ENCODE peak calls at places on chromosomes 2 and 18, in six cellular contexts. K, N, J, S, F and P are unnamed samples.

GRCh38 chr2:128309341-128310093 is 9.2 kb downstream of the HS6ST1 start:
- DNase-seq in J (no peak), S (peak), F (no peak), K (peak), N (no peak), P (no peak)

GRCh38 chr2:30664761-30665358 is 142.4 kb downstream of the CAPN13 start:
- DNase-seq in J (no peak), F (peak), K (no peak), N (peak), S (peak), P (no peak)

GRCh38 chr2:178075006-178075326 is 2.4 kb upstream of the PDE11A start:
- DNase-seq in N (no peak), K (no peak), J (no peak), S (no peak), F (no peak), P (no peak)

GRCh38 chr2:3679616-3680393 is 21.8 kb downstream of the ALLC start:
- DNase-seq in K (no peak), J (no peak), S (no peak), F (no peak), N (no peak), P (no peak)

GRCh38 chr18:7840445-7840844 is 273.3 kb downstream of the PTPRM start:
- DNase-seq in F (no peak), N (no peak), S (no peak), K (no peak), J (no peak), P (no peak)

GRCh38 chr2:223759569-223760430 is 77.6 kb downstream of the AP1S3 start:
- DNase-seq in F (peak), K (peak), J (no peak), N (peak), S (no peak), P (no peak)

GRCh38 chr2:17958486-17959092 is 80.1 kb downstream of the KCNS3 start:
- DNase-seq in K (no peak), S (no peak), F (no peak), N (no peak), J (no peak), P (no peak)

GRCh38 chr2:222410534-222410933 is 13.8 kb upstream of the SGPP2 start:
- DNase-seq in F (no peak), N (no peak), S (no peak), J (no peak), K (no peak), P (no peak)

GRCh38 chr2:234771985-234772774 is 179.6 kb upstream of the SH3BP4 start:
- DNase-seq in S (no peak), K (no peak), N (no peak), J (no peak), F (peak), P (no peak)

GRCh38 chr2:182224669-182225068 is 202.2 kb downstream of the PDE1A start:
- DNase-seq in S (no peak), F (no peak), K (no peak), N (no peak), J (no peak), P (no peak)

GRCh38 chr2:208025814-208026184 is 472 bp upstream of the PLEKHM3 start:
- DNase-seq in S (no peak), J (no peak), N (peak), F (no peak), K (no peak), P (no peak)

GRCh38 chr2:152464853-152465470 is 130.0 kb downstream of the FMNL2 start:
- DNase-seq in S (no peak), J (no peak), N (no peak), F (no peak), K (no peak), P (no peak)

GRCh38 chr18:68583685-68584084 is 131.2 kb downstream of the TMX3 start:
- DNase-seq in N (no peak), F (no peak), S (no peak), K (no peak), J (no peak), P (no peak)

GRCh38 chr2:168336786-168337388 is 89.5 kb upstream of the STK39 start:
- DNase-seq in J (no peak), S (no peak), F (no peak), K (peak), N (peak), P (no peak)

GRCh38 chr2:120520454-120520853 is 174.5 kb downstream of the INHBB start:
- DNase-seq in S (peak), N (no peak), K (no peak), F (no peak), J (no peak), P (no peak)

GRCh38 chr2:144404621-144405312 is 115.2 kb downstream of the ZEB2 start:
- DNase-seq in K (no peak), N (no peak), S (no peak), J (no peak), F (no peak), P (no peak)

GRCh38 chr2:161077367-161078210 is 82.6 kb upstream of the TANK start:
- DNase-seq in F (peak), N (no peak), S (no peak), K (peak), J (no peak), P (no peak)

GRCh38 chr2:37020212-37020886 is 54.0 kb upstream of the STRN start:
- DNase-seq in S (peak), K (no peak), J (no peak), N (no peak), F (peak), P (no peak)

GRCh38 chr2:37387143-37387835 is 42.9 kb downstream of the QPCT start:
- DNase-seq in J (no peak), S (no peak), K (no peak), N (no peak), F (peak), P (no peak)

GRCh38 chr18:63131106-63131943 is 188.2 kb downstream of the BCL2 start:
- DNase-seq in F (peak), K (peak), J (no peak), N (peak), S (no peak), P (no peak)

GRCh38 chr18:42047721-42048120 is 92.7 kb downstream of the PIK3C3 start:
- DNase-seq in F (peak), S (no peak), J (no peak), K (no peak), N (peak), P (no peak)

GRCh38 chr2:36397728-36398413 is 42.3 kb downstream of the CRIM1 start:
- DNase-seq in N (no peak), K (peak), F (no peak), J (no peak), S (no peak), P (no peak)

GRCh38 chr18:13412017-13412416 is 193.5 kb downstream of the LDLRAD4 start:
- DNase-seq in J (no peak), N (no peak), S (no peak), F (no peak), K (no peak), P (no peak)

GRCh38 chr18:48078448-48078847 is 148.0 kb upstream of the SMAD2 start:
- DNase-seq in F (no peak), S (no peak), N (no peak), K (no peak), J (no peak), P (no peak)

GRCh38 chr2:144995482-144995881 is 475.6 kb upstream of the ZEB2 start:
- DNase-seq in K (no peak), J (no peak), N (no peak), S (no peak), F (peak), P (no peak)

GRCh38 chr18:57947117-57947516 is 96.9 kb upstream of the NEDD4L start:
- DNase-seq in J (no peak), F (no peak), N (no peak), S (no peak), K (no peak), P (no peak)

GRCh38 chr2:150507071-150507470 is 19.6 kb upstream of the RND3 start:
- DNase-seq in F (no peak), J (no peak), N (no peak), S (no peak), K (no peak), P (no peak)

GRCh38 chr2:12764075-12764722 is 47.5 kb downstream of the TRIB2 start:
- DNase-seq in K (no peak), J (no peak), N (no peak), S (no peak), F (peak), P (no peak)

GRCh38 chr2:23954325-23955014 is 14.2 kb downstream of the UBXN2A start:
- DNase-seq in K (no peak), N (no peak), S (no peak), F (no peak), J (no peak), P (no peak)

GRCh38 chr2:11379558-11379957 is 35.1 kb upstream of the ROCK2 start:
- DNase-seq in S (no peak), F (peak), K (no peak), J (no peak), N (no peak), P (no peak)

GRCh38 chr18:36688020-36688965 is 140.5 kb downstream of the TPGS2 start:
- DNase-seq in F (peak), J (peak), K (peak), S (no peak), N (peak), P (peak)

GRCh38 chr2:217934321-217935131 is 68.3 kb downstream of the TNS1 start:
- DNase-seq in N (peak), S (peak), K (no peak), F (peak), J (no peak), P (no peak)

GRCh38 chr2:104654813-104655212 is 199.1 kb upstream of the POU3F3 start:
- DNase-seq in S (no peak), J (no peak), F (no peak), K (no peak), N (no peak), P (no peak)

GRCh38 chr2:135744761-135745314 is 3.2 kb downstream of the UBXN4 start:
- DNase-seq in F (peak), J (no peak), K (peak), S (no peak), N (peak), P (no peak)

GRCh38 chr2:74581463-74581862 is 26.9 kb downstream of the DOK1 start:
- DNase-seq in N (no peak), F (no peak), J (no peak), S (no peak), K (no peak), P (no peak)

GRCh38 chr18:9474103-9474982 is 970 bp upstream of the RALBP1 start:
- DNase-seq in N (peak), S (no peak), K (peak), F (peak), J (no peak), P (no peak)

GRCh38 chr2:186716899-186717811 is 23.3 kb downstream of the FAM171B start:
- DNase-seq in F (peak), J (no peak), N (no peak), S (no peak), K (no peak), P (no peak)